ENCODE peak calls at places on chromosome 21, in five cellular contexts. H, E, I, F and R are unnamed samples.

GRCh38 chr21:44941567-44941966 is 1.7 kb downstream of the SLX9 start:
- DNase-seq in H (no peak), E (no peak), I (no peak), F (no peak), R (no peak)

GRCh38 chr21:32795376-32795775 is 23.8 kb upstream of the PAXBP1 start:
- DNase-seq in H (no peak), E (no peak), I (no peak), F (no peak), R (no peak)

GRCh38 chr21:44911384-44912157 is 9.1 kb downstream of the ITGB2 start:
- DNase-seq in H (peak; percentile 56), E (no peak), I (peak; percentile 39), F (no peak), R (peak; percentile 82)

GRCh38 chr21:42513985-42514882 is 582 bp downstream of the SLC37A1 start:
- DNase-seq in H (peak; percentile 46), E (peak; percentile 73), I (peak; percentile 52), F (peak; percentile 55), R (no peak)

GRCh38 chr21:18517905-18518566 is 114.5 kb upstream of the TMPRSS15 start:
- DNase-seq in H (no peak), E (no peak), I (no peak), F (no peak), R (no peak)

GRCh38 chr21:39676054-39676771 is 63.5 kb downstream of the B3GALT5 start:
- DNase-seq in H (no peak), E (no peak), I (no peak), F (no peak), R (peak; percentile 46)

GRCh38 chr21:45624356-45624854 is 19.1 kb upstream of the PCBP3 start:
- DNase-seq in H (no peak), E (no peak), I (no peak), F (no peak), R (no peak)

GRCh38 chr21:41280115-41280919 is 36.3 kb upstream of the FAM3B start:
- DNase-seq in H (peak; percentile 29), E (no peak), I (no peak), F (no peak), R (no peak)

GRCh38 chr21:42043201-42043895 is 27.8 kb upstream of the UMODL1 start:
- DNase-seq in H (no peak), E (no peak), I (no peak), F (no peak), R (no peak)

GRCh38 chr21:42356036-42356435 is 5.2 kb upstream of the TFF2 start:
- DNase-seq in H (no peak), E (no peak), I (no peak), F (no peak), R (no peak)

GRCh38 chr21:14545906-14546480 is at the start of gene SAMSN1:
- DNase-seq in H (no peak), E (no peak), I (no peak), F (no peak), R (peak; percentile 90)

GRCh38 chr21:37958493-37958892 is 42.2 kb upstream of the KCNJ6 start:
- DNase-seq in H (no peak), E (no peak), I (no peak), F (no peak), R (no peak)

GRCh38 chr21:33655591-33656221 is 13.4 kb downstream of the ITSN1 start:
- DNase-seq in H (no peak), E (no peak), I (peak; percentile 92), F (no peak), R (no peak)

GRCh38 chr21:36260030-36260787 is 59.8 kb upstream of the MORC3 start:
- DNase-seq in H (no peak), E (no peak), I (peak; percentile 71), F (no peak), R (peak; percentile 75)

GRCh38 chr21:39938086-39938611 is 70.9 kb downstream of the PCP4 start:
- DNase-seq in H (no peak), E (no peak), I (peak; percentile 58), F (no peak), R (no peak)

GRCh38 chr21:44368711-44369446 is 15.5 kb downstream of the TRPM2 start:
- DNase-seq in H (no peak), E (no peak), I (no peak), F (no peak), R (no peak)

GRCh38 chr21:42929969-42930368 is 4.5 kb upstream of the ERVH48-1 start:
- DNase-seq in H (no peak), E (no peak), I (no peak), F (no peak), R (no peak)

GRCh38 chr21:29005696-29006095 is 13.0 kb upstream of the LTN1 start:
- DNase-seq in H (no peak), E (no peak), I (no peak), F (no peak), R (no peak)

GRCh38 chr21:36698160-36699025 is 522 bp upstream of the SIM2 start:
- DNase-seq in H (no peak), E (no peak), I (peak; percentile 70), F (no peak), R (no peak)

GRCh38 chr21:28959367-28960099 is 33.1 kb downstream of the LTN1 start:
- DNase-seq in H (no peak), E (no peak), I (peak; percentile 5), F (no peak), R (no peak)

GRCh38 chr21:42348762-42349161 is 2.0 kb downstream of the TFF2 start:
- DNase-seq in H (no peak), E (no peak), I (no peak), F (no peak), R (no peak)

GRCh38 chr21:31198575-31198974 is 145.5 kb downstream of the TIAM1 start:
- DNase-seq in H (no peak), E (no peak), I (peak; percentile 57), F (no peak), R (peak; percentile 57)

GRCh38 chr21:45765375-45765774 is 121.8 kb downstream of the PCBP3 start:
- DNase-seq in H (no peak), E (no peak), I (no peak), F (no peak), R (no peak)

GRCh38 chr21:42343963-42344510 is 6.8 kb downstream of the TFF2 start:
- DNase-seq in H (no peak), E (no peak), I (no peak), F (no peak), R (no peak)

GRCh38 chr21:45358261-45358670 is 46.7 kb upstream of the COL18A1 start:
- DNase-seq in H (no peak), E (no peak), I (no peak), F (no peak), R (no peak)

GRCh38 chr21:26686278-26686677 is 113.2 kb upstream of the CYYR1 start:
- DNase-seq in H (no peak), E (no peak), I (peak; percentile 4), F (no peak), R (peak; percentile 61)

GRCh38 chr21:45607021-45607921 is 36.3 kb upstream of the PCBP3 start:
- DNase-seq in H (no peak), E (no peak), I (no peak), F (no peak), R (no peak)